ENCODE peak calls at places on chromosome 12, in nine cellular contexts. One of them, this sample, is unnamed.

GRCh38 chr12:96375841-96376249 is 24.4 kb downstream of the CDK17 start:
- DNase-seq in PC-3: no peak
- DNase-seq in HCT116: no peak
- DNase-seq in SK-N-SH: no peak
- DNase-seq in GM23248: no peak
- DNase-seq in OCI-LY7: peak
- DNase-seq in GM23338: no peak
- DNase-seq in hepatocyte: no peak
- DNase-seq in neural progenitor cell: no peak
- DNase-seq in this sample: peak

GRCh38 chr12:92034858-92035401 is 110.7 kb downstream of the BTG1 start:
- DNase-seq in PC-3: peak
- DNase-seq in HCT116: peak
- DNase-seq in SK-N-SH: peak
- DNase-seq in GM23248: peak
- DNase-seq in OCI-LY7: peak
- DNase-seq in GM23338: no peak
- DNase-seq in hepatocyte: peak
- DNase-seq in neural progenitor cell: no peak
- DNase-seq in this sample: peak

GRCh38 chr12:52873832-52874572 is 25.2 kb upstream of the KRT78 start:
- DNase-seq in PC-3: peak
- DNase-seq in HCT116: peak
- DNase-seq in SK-N-SH: peak
- DNase-seq in GM23248: peak
- DNase-seq in OCI-LY7: no peak
- DNase-seq in GM23338: peak
- DNase-seq in hepatocyte: peak
- DNase-seq in neural progenitor cell: peak
- DNase-seq in this sample: no peak

GRCh38 chr12:49055978-49056754 is 4.4 kb downstream of the KMT2D start:
- DNase-seq in PC-3: peak
- DNase-seq in HCT116: peak
- DNase-seq in SK-N-SH: peak
- DNase-seq in GM23248: peak
- DNase-seq in OCI-LY7: peak
- DNase-seq in GM23338: peak
- DNase-seq in hepatocyte: peak
- DNase-seq in neural progenitor cell: peak
- DNase-seq in this sample: peak

GRCh38 chr12:52338241-52338960 is 17.2 kb upstream of the KRT83 start:
- DNase-seq in PC-3: no peak
- DNase-seq in HCT116: no peak
- DNase-seq in SK-N-SH: no peak
- DNase-seq in GM23248: peak
- DNase-seq in OCI-LY7: no peak
- DNase-seq in GM23338: no peak
- DNase-seq in hepatocyte: no peak
- DNase-seq in neural progenitor cell: no peak
- DNase-seq in this sample: no peak

GRCh38 chr12:84502907-84503787 is 409.5 kb downstream of the SLC6A15 start:
- DNase-seq in PC-3: peak
- DNase-seq in HCT116: peak
- DNase-seq in SK-N-SH: no peak
- DNase-seq in GM23248: peak
- DNase-seq in OCI-LY7: peak
- DNase-seq in GM23338: peak
- DNase-seq in hepatocyte: peak
- DNase-seq in neural progenitor cell: peak
- DNase-seq in this sample: peak

GRCh38 chr12:118357327-118358007 is 15.2 kb downstream of the TAOK3 start:
- DNase-seq in PC-3: peak
- DNase-seq in HCT116: peak
- DNase-seq in SK-N-SH: peak
- DNase-seq in GM23248: peak
- DNase-seq in OCI-LY7: peak
- DNase-seq in GM23338: no peak
- DNase-seq in hepatocyte: peak
- DNase-seq in neural progenitor cell: no peak
- DNase-seq in this sample: no peak

GRCh38 chr12:120453977-120454376 is 7.7 kb downstream of the GATC start:
- DNase-seq in PC-3: peak
- DNase-seq in HCT116: no peak
- DNase-seq in SK-N-SH: peak
- DNase-seq in GM23248: peak
- DNase-seq in OCI-LY7: peak
- DNase-seq in GM23338: peak
- DNase-seq in hepatocyte: no peak
- DNase-seq in neural progenitor cell: peak
- DNase-seq in this sample: peak

GRCh38 chr12:53613821-53614220 is 12.4 kb downstream of the ATF7 start:
- DNase-seq in PC-3: no peak
- DNase-seq in HCT116: no peak
- DNase-seq in SK-N-SH: no peak
- DNase-seq in GM23248: peak
- DNase-seq in OCI-LY7: no peak
- DNase-seq in GM23338: no peak
- DNase-seq in hepatocyte: no peak
- DNase-seq in neural progenitor cell: no peak
- DNase-seq in this sample: no peak

GRCh38 chr12:16526693-16527092 is 79.3 kb downstream of the LMO3 start:
- DNase-seq in PC-3: peak
- DNase-seq in HCT116: peak
- DNase-seq in SK-N-SH: no peak
- DNase-seq in GM23248: peak
- DNase-seq in OCI-LY7: no peak
- DNase-seq in GM23338: no peak
- DNase-seq in hepatocyte: peak
- DNase-seq in neural progenitor cell: no peak
- DNase-seq in this sample: no peak

GRCh38 chr12:14874882-14875281 is 10.8 kb downstream of the MGP start:
- DNase-seq in PC-3: peak
- DNase-seq in HCT116: no peak
- DNase-seq in SK-N-SH: no peak
- DNase-seq in GM23248: peak
- DNase-seq in OCI-LY7: no peak
- DNase-seq in GM23338: no peak
- DNase-seq in hepatocyte: no peak
- DNase-seq in neural progenitor cell: no peak
- DNase-seq in this sample: no peak

GRCh38 chr12:119208626-119209061 is 29.9 kb downstream of the HSPB8 start:
- DNase-seq in PC-3: peak
- DNase-seq in HCT116: no peak
- DNase-seq in SK-N-SH: no peak
- DNase-seq in GM23248: peak
- DNase-seq in OCI-LY7: no peak
- DNase-seq in GM23338: peak
- DNase-seq in hepatocyte: peak
- DNase-seq in neural progenitor cell: peak
- DNase-seq in this sample: no peak

GRCh38 chr12:56128669-56129209 is 672 bp downstream of the ESYT1 start:
- DNase-seq in PC-3: no peak
- DNase-seq in HCT116: no peak
- DNase-seq in SK-N-SH: peak
- DNase-seq in GM23248: peak
- DNase-seq in OCI-LY7: no peak
- DNase-seq in GM23338: no peak
- DNase-seq in hepatocyte: peak
- DNase-seq in neural progenitor cell: no peak
- DNase-seq in this sample: no peak

GRCh38 chr12:114447274-114447716 is 41.4 kb upstream of the TBX5 start:
- DNase-seq in PC-3: no peak
- DNase-seq in HCT116: no peak
- DNase-seq in SK-N-SH: no peak
- DNase-seq in GM23248: no peak
- DNase-seq in OCI-LY7: no peak
- DNase-seq in GM23338: peak
- DNase-seq in hepatocyte: peak
- DNase-seq in neural progenitor cell: peak
- DNase-seq in this sample: no peak

GRCh38 chr12:104712968-104713367 is 245.1 kb downstream of the SLC41A2 start:
- DNase-seq in PC-3: no peak
- DNase-seq in HCT116: no peak
- DNase-seq in SK-N-SH: no peak
- DNase-seq in GM23248: no peak
- DNase-seq in OCI-LY7: no peak
- DNase-seq in GM23338: no peak
- DNase-seq in hepatocyte: no peak
- DNase-seq in neural progenitor cell: no peak
- DNase-seq in this sample: no peak

GRCh38 chr12:104708891-104709290 is 249.2 kb downstream of the SLC41A2 start:
- DNase-seq in PC-3: no peak
- DNase-seq in HCT116: no peak
- DNase-seq in SK-N-SH: no peak
- DNase-seq in GM23248: no peak
- DNase-seq in OCI-LY7: no peak
- DNase-seq in GM23338: peak
- DNase-seq in hepatocyte: no peak
- DNase-seq in neural progenitor cell: peak
- DNase-seq in this sample: no peak

GRCh38 chr12:104709692-104710435 is 248.2 kb downstream of the SLC41A2 start:
- DNase-seq in PC-3: no peak
- DNase-seq in HCT116: no peak
- DNase-seq in SK-N-SH: no peak
- DNase-seq in GM23248: peak
- DNase-seq in OCI-LY7: no peak
- DNase-seq in GM23338: no peak
- DNase-seq in hepatocyte: no peak
- DNase-seq in neural progenitor cell: no peak
- DNase-seq in this sample: no peak

GRCh38 chr12:104712477-104712876 is 245.6 kb downstream of the SLC41A2 start:
- DNase-seq in PC-3: no peak
- DNase-seq in HCT116: no peak
- DNase-seq in SK-N-SH: no peak
- DNase-seq in GM23248: no peak
- DNase-seq in OCI-LY7: no peak
- DNase-seq in GM23338: no peak
- DNase-seq in hepatocyte: no peak
- DNase-seq in neural progenitor cell: no peak
- DNase-seq in this sample: no peak

DNA sequence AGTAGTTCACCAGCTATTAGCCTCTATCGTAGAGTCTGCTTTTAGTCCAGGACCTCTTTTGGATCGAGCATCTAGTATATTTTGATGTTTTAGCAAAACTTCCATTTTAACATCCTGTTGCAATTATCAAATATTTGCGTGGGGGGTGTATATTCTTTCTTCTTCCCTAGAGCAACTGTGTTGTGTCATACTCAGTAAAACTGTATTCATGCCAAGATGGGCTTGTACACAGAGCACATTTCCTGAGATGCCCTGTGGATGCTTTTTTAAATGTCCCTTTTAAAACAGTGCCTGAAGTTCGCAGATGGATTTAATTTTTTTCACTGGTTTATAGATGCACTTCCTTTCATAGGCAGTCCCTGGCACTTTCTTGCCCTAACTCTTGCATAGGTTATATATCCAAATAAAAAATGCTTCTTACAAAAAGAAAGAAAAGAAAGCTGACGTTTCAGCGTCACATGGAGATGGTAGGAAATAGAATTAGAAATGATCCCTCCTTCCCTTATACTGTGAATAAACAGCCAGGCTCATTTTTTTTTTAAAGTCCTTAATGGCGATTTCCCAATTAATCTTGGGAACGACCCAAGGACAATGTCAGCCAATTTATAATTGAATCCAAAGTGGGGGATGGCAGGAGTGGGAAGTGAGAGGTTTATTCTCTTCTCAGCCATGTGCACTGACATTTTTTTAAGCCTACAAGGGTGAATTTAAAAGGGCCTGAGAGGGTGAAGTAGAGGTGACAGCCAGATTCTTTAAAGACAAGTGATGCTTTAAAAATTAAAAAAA is 247.0 kb downstream of the SLC41A2 start:
- DNase-seq in PC-3: peak
- DNase-seq in HCT116: no peak
- DNase-seq in SK-N-SH: peak
- DNase-seq in GM23248: peak
- DNase-seq in OCI-LY7: no peak
- DNase-seq in GM23338: no peak
- DNase-seq in hepatocyte: peak
- DNase-seq in neural progenitor cell: no peak
- DNase-seq in this sample: no peak
- H3K27ac ChIP-seq in PC-3: no peak
- H3K27ac ChIP-seq in HCT116: no peak
- H3K27ac ChIP-seq in SK-N-SH: peak
- H3K27ac ChIP-seq in GM23248: peak
- H3K27ac ChIP-seq in OCI-LY7: no peak
- H3K27ac ChIP-seq in GM23338: no peak
- H3K27ac ChIP-seq in hepatocyte: peak
- H3K27ac ChIP-seq in neural progenitor cell: no peak
- H3K27ac ChIP-seq in this sample: no peak

DNA sequence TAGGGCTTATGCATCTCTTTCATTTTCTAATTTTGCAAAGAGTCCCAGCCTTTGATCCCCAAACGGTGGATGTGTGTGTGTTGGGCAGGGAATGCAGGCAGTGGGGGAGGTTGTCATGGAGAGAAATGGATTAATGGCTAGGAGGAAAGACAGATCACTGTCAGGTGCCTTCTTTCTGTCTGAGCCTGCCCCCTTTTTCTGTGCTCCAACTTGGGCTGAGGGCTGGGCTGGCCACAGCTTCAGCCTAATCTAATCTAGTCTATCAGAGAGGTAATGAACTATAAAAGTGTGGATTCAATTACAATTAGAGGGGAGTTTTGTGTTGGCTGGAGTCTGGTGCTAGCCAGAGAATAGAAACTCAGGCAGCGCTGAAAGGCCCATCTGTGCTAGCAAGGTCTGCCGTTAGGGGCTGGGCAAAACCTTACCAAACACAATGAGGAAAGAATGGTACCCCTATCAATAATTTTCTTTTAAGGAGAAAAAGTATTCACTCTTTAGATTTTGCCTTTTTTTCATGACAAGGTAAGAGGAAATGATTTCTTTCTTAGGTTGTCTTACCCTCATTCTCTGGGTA is 41.3 kb downstream of the NEUROD4 start:
- DNase-seq in PC-3: no peak
- DNase-seq in HCT116: no peak
- DNase-seq in SK-N-SH: no peak
- DNase-seq in GM23248: no peak
- DNase-seq in OCI-LY7: no peak
- DNase-seq in GM23338: no peak
- DNase-seq in hepatocyte: no peak
- DNase-seq in neural progenitor cell: no peak
- DNase-seq in this sample: no peak
- H2AFZ ChIP-seq in PC-3: no peak
- H2AFZ ChIP-seq in HCT116: no peak
- H2AFZ ChIP-seq in SK-N-SH: no peak
- H2AFZ ChIP-seq in GM23248: no peak
- H2AFZ ChIP-seq in OCI-LY7: peak
- H2AFZ ChIP-seq in GM23338: peak
- H2AFZ ChIP-seq in hepatocyte: no peak
- H2AFZ ChIP-seq in neural progenitor cell: no peak
- H2AFZ ChIP-seq in this sample: peak

GRCh38 chr12:50924131-50924438 is 28.3 kb upstream of the HIGD1C start:
- DNase-seq in PC-3: peak
- DNase-seq in HCT116: no peak
- DNase-seq in SK-N-SH: no peak
- DNase-seq in GM23248: no peak
- DNase-seq in OCI-LY7: no peak
- DNase-seq in GM23338: no peak
- DNase-seq in hepatocyte: no peak
- DNase-seq in neural progenitor cell: no peak
- DNase-seq in this sample: no peak
- TF ChIP-seq EZH2phosphoT487 in PC-3: no peak
- TF ChIP-seq EZH2phosphoT487 in HCT116: no peak
- TF ChIP-seq EZH2phosphoT487 in SK-N-SH: no peak
- TF ChIP-seq EZH2phosphoT487 in GM23248: no peak
- TF ChIP-seq EZH2phosphoT487 in OCI-LY7: no peak
- TF ChIP-seq EZH2phosphoT487 in GM23338: no peak
- TF ChIP-seq EZH2phosphoT487 in hepatocyte: no peak
- TF ChIP-seq EZH2phosphoT487 in neural progenitor cell: no peak
- TF ChIP-seq EZH2phosphoT487 in this sample: no peak

GRCh38 chr12:7061138-7061537 is 620 bp downstream of the C1S start:
- DNase-seq in PC-3: no peak
- DNase-seq in HCT116: no peak
- DNase-seq in SK-N-SH: no peak
- DNase-seq in GM23248: peak
- DNase-seq in OCI-LY7: no peak
- DNase-seq in GM23338: peak
- DNase-seq in hepatocyte: no peak
- DNase-seq in neural progenitor cell: no peak
- DNase-seq in this sample: no peak
- H3K27ac ChIP-seq in PC-3: no peak
- H3K27ac ChIP-seq in HCT116: no peak
- H3K27ac ChIP-seq in SK-N-SH: no peak
- H3K27ac ChIP-seq in GM23248: peak
- H3K27ac ChIP-seq in OCI-LY7: no peak
- H3K27ac ChIP-seq in GM23338: no peak
- H3K27ac ChIP-seq in hepatocyte: peak
- H3K27ac ChIP-seq in neural progenitor cell: no peak
- H3K27ac ChIP-seq in this sample: no peak